ENCODE peak calls at places on chromosomes 2 and 18, in ten cellular contexts. One of them, this sample, is unnamed.

GRCh38 chr2:101986804-101987740 is 4.7 kb upstream of the IL1R2 start:
- DNase-seq in H1: no peak
- DNase-seq in AG04450: no peak
- DNase-seq in left lung: no peak
- DNase-seq in A673: no peak
- DNase-seq in AG09309: no peak
- DNase-seq in fibroblast of the aortic adventitia: no peak
- DNase-seq in fibroblast of lung: no peak
- DNase-seq in mesothelial cell of epicardium: no peak
- DNase-seq in gastrocnemius medialis: no peak
- DNase-seq in this sample: no peak

GRCh38 chr2:241505781-241506201 is 2.6 kb downstream of the STK25 start:
- DNase-seq in AG09309: no peak
- DNase-seq in mesothelial cell of epicardium: no peak
- DNase-seq in H1: no peak
- DNase-seq in left lung: no peak
- DNase-seq in A673: no peak
- DNase-seq in AG04450: no peak
- DNase-seq in fibroblast of the aortic adventitia: no peak
- DNase-seq in fibroblast of lung: no peak
- DNase-seq in gastrocnemius medialis: peak
- DNase-seq in this sample: no peak

GRCh38 chr2:135904590-135904989 is 28.3 kb upstream of the MCM6 start:
- DNase-seq in mesothelial cell of epicardium: no peak
- DNase-seq in fibroblast of the aortic adventitia: peak
- DNase-seq in H1: no peak
- DNase-seq in gastrocnemius medialis: no peak
- DNase-seq in AG04450: no peak
- DNase-seq in AG09309: no peak
- DNase-seq in A673: no peak
- DNase-seq in left lung: no peak
- DNase-seq in fibroblast of lung: peak
- DNase-seq in this sample: no peak

GRCh38 chr2:182283512-182283911 is 143.3 kb downstream of the PDE1A start:
- DNase-seq in AG09309: no peak
- DNase-seq in mesothelial cell of epicardium: no peak
- DNase-seq in fibroblast of lung: no peak
- DNase-seq in AG04450: no peak
- DNase-seq in gastrocnemius medialis: no peak
- DNase-seq in left lung: no peak
- DNase-seq in H1: no peak
- DNase-seq in fibroblast of the aortic adventitia: no peak
- DNase-seq in A673: peak
- DNase-seq in this sample: no peak

GRCh38 chr18:53380063-53380639 is 844.3 kb downstream of the MBD2 start:
- DNase-seq in A673: peak
- DNase-seq in AG04450: no peak
- DNase-seq in AG09309: peak
- DNase-seq in fibroblast of lung: peak
- DNase-seq in fibroblast of the aortic adventitia: no peak
- DNase-seq in left lung: no peak
- DNase-seq in H1: no peak
- DNase-seq in mesothelial cell of epicardium: no peak
- DNase-seq in gastrocnemius medialis: no peak
- DNase-seq in this sample: no peak

GRCh38 chr2:239249781-239250180 is 151.0 kb downstream of the HDAC4 start:
- DNase-seq in gastrocnemius medialis: peak
- DNase-seq in H1: no peak
- DNase-seq in AG09309: no peak
- DNase-seq in fibroblast of lung: peak
- DNase-seq in mesothelial cell of epicardium: no peak
- DNase-seq in AG04450: peak
- DNase-seq in fibroblast of the aortic adventitia: peak
- DNase-seq in left lung: no peak
- DNase-seq in A673: peak
- DNase-seq in this sample: no peak

GRCh38 chr2:38528008-38528442 is 74.7 kb downstream of the HNRNPLL start:
- DNase-seq in mesothelial cell of epicardium: no peak
- DNase-seq in AG09309: no peak
- DNase-seq in fibroblast of the aortic adventitia: peak
- DNase-seq in A673: peak
- DNase-seq in AG04450: no peak
- DNase-seq in H1: peak
- DNase-seq in gastrocnemius medialis: no peak
- DNase-seq in fibroblast of lung: peak
- DNase-seq in left lung: peak
- DNase-seq in this sample: no peak

GRCh38 chr2:84643991-84644390 is 127.7 kb downstream of the DNAH6 start:
- DNase-seq in H1: no peak
- DNase-seq in AG09309: no peak
- DNase-seq in gastrocnemius medialis: no peak
- DNase-seq in A673: no peak
- DNase-seq in fibroblast of lung: no peak
- DNase-seq in fibroblast of the aortic adventitia: no peak
- DNase-seq in AG04450: no peak
- DNase-seq in mesothelial cell of epicardium: no peak
- DNase-seq in left lung: no peak
- DNase-seq in this sample: no peak

GRCh38 chr18:35376393-35376741 is 770 bp downstream of the ZNF396 start:
- DNase-seq in AG09309: no peak
- DNase-seq in H1: no peak
- DNase-seq in fibroblast of the aortic adventitia: no peak
- DNase-seq in gastrocnemius medialis: no peak
- DNase-seq in left lung: peak
- DNase-seq in fibroblast of lung: no peak
- DNase-seq in A673: no peak
- DNase-seq in AG04450: no peak
- DNase-seq in mesothelial cell of epicardium: no peak
- DNase-seq in this sample: no peak

GRCh38 chr2:174334781-174335604 is at the start of gene SP9:
- DNase-seq in H1: peak
- DNase-seq in left lung: peak
- DNase-seq in gastrocnemius medialis: no peak
- DNase-seq in mesothelial cell of epicardium: no peak
- DNase-seq in fibroblast of lung: peak
- DNase-seq in AG09309: peak
- DNase-seq in AG04450: no peak
- DNase-seq in fibroblast of the aortic adventitia: no peak
- DNase-seq in A673: peak
- DNase-seq in this sample: no peak

GRCh38 chr2:12714391-12715221 is 2.1 kb upstream of the TRIB2 start:
- DNase-seq in fibroblast of lung: peak
- DNase-seq in fibroblast of the aortic adventitia: peak
- DNase-seq in gastrocnemius medialis: no peak
- DNase-seq in left lung: no peak
- DNase-seq in mesothelial cell of epicardium: no peak
- DNase-seq in A673: peak
- DNase-seq in AG09309: no peak
- DNase-seq in AG04450: no peak
- DNase-seq in H1: no peak
- DNase-seq in this sample: no peak

DNA sequence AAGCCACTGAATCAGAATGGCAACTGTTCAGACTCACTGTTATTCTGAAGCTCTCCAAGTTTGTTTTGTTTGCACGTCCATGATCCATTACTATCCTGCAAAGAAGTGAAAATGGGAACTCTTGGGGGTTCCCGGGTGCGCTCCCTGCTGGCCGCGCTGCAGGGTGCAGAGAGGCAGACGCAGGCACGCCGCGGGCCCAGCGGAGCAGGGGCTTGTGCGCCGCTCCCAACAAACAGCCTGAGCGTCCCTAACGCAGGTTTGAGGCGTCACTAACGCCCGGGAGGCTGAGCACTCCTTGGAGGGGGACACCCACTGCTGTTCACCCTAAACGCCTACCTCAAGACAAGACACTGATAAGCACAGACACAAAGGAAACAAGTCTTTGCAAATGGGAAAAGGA is 14.3 kb upstream of the PIEZO2 start:
- DNase-seq in left lung: peak
- DNase-seq in H1: peak
- DNase-seq in fibroblast of lung: peak
- DNase-seq in A673: peak
- DNase-seq in mesothelial cell of epicardium: no peak
- DNase-seq in fibroblast of the aortic adventitia: no peak
- DNase-seq in gastrocnemius medialis: no peak
- DNase-seq in AG09309: no peak
- DNase-seq in AG04450: no peak
- DNase-seq in this sample: no peak
- TF ChIP-seq CTCF in left lung: peak
- TF ChIP-seq CTCF in H1: peak
- TF ChIP-seq CTCF in fibroblast of lung: peak
- TF ChIP-seq CTCF in A673: peak
- TF ChIP-seq CTCF in mesothelial cell of epicardium: peak
- TF ChIP-seq CTCF in fibroblast of the aortic adventitia: no peak
- TF ChIP-seq CTCF in gastrocnemius medialis: peak
- TF ChIP-seq CTCF in AG09309: no peak
- TF ChIP-seq CTCF in AG04450: peak
- TF ChIP-seq CTCF in this sample: peak

DNA sequence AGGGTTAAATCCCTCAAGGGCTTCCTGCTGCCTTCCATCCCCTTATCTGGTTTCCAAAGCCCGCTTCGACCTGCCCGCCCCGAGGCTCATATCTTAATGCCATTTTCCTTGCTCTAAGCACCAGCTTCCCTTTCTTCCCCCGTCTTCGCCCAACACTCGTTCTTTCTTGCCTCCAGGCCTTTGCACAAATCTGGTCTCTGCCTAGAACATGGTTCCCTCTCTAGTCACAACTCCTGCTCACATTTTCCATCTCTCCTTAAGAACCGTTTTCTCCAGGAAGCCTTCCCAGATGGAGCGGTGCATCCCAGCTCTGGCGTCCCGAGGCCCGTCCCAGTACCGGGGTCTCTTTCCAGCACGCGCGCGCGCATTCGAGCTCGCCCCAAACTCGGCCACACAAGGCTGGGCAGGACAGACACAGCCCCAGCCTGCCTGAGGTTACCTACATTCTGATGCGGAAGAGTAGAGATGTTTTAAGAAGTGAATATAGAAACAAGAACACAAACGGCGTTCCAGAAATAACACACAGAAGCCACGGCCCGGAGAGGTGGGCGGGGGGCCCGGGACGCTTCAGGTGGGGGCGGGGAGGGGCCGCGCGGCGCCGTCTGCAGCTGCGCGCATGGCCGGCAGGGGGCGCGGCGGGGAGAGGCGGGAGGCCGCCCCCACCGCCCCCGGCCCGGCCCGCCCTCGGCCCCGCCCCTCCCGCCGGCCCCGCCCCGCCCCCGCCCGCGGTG is at the start of gene DGKD:
- DNase-seq in mesothelial cell of epicardium: peak
- DNase-seq in AG04450: no peak
- DNase-seq in left lung: peak
- DNase-seq in gastrocnemius medialis: peak
- DNase-seq in H1: peak
- DNase-seq in fibroblast of lung: peak
- DNase-seq in AG09309: no peak
- DNase-seq in A673: peak
- DNase-seq in fibroblast of the aortic adventitia: peak
- DNase-seq in this sample: peak
- TF ChIP-seq CTCF in mesothelial cell of epicardium: no peak
- TF ChIP-seq CTCF in AG04450: peak
- TF ChIP-seq CTCF in left lung: peak
- TF ChIP-seq CTCF in gastrocnemius medialis: no peak
- TF ChIP-seq CTCF in H1: peak
- TF ChIP-seq CTCF in fibroblast of lung: no peak
- TF ChIP-seq CTCF in AG09309: peak
- TF ChIP-seq CTCF in A673: peak
- TF ChIP-seq CTCF in fibroblast of the aortic adventitia: peak
- TF ChIP-seq CTCF in this sample: peak

GRCh38 chr2:187169864-187170263 is 278.2 kb downstream of the CALCRL start:
- DNase-seq in fibroblast of lung: no peak
- DNase-seq in fibroblast of the aortic adventitia: no peak
- DNase-seq in H1: no peak
- DNase-seq in left lung: no peak
- DNase-seq in A673: no peak
- DNase-seq in mesothelial cell of epicardium: no peak
- DNase-seq in gastrocnemius medialis: no peak
- DNase-seq in AG04450: no peak
- DNase-seq in AG09309: no peak
- DNase-seq in this sample: no peak

GRCh38 chr2:187177253-187177652 is 270.8 kb downstream of the CALCRL start:
- DNase-seq in AG09309: no peak
- DNase-seq in fibroblast of the aortic adventitia: no peak
- DNase-seq in left lung: peak
- DNase-seq in A673: no peak
- DNase-seq in mesothelial cell of epicardium: no peak
- DNase-seq in H1: no peak
- DNase-seq in fibroblast of lung: no peak
- DNase-seq in AG04450: no peak
- DNase-seq in gastrocnemius medialis: no peak
- DNase-seq in this sample: no peak

GRCh38 chr2:187169108-187169713 is 278.8 kb downstream of the CALCRL start:
- DNase-seq in H1: no peak
- DNase-seq in fibroblast of lung: no peak
- DNase-seq in fibroblast of the aortic adventitia: no peak
- DNase-seq in gastrocnemius medialis: no peak
- DNase-seq in left lung: no peak
- DNase-seq in A673: peak
- DNase-seq in mesothelial cell of epicardium: no peak
- DNase-seq in AG04450: no peak
- DNase-seq in AG09309: no peak
- DNase-seq in this sample: no peak

GRCh38 chr2:187171318-187171717 is 276.7 kb downstream of the CALCRL start:
- DNase-seq in gastrocnemius medialis: no peak
- DNase-seq in H1: no peak
- DNase-seq in AG09309: no peak
- DNase-seq in AG04450: no peak
- DNase-seq in left lung: no peak
- DNase-seq in fibroblast of lung: no peak
- DNase-seq in fibroblast of the aortic adventitia: no peak
- DNase-seq in A673: no peak
- DNase-seq in mesothelial cell of epicardium: no peak
- DNase-seq in this sample: no peak

DNA sequence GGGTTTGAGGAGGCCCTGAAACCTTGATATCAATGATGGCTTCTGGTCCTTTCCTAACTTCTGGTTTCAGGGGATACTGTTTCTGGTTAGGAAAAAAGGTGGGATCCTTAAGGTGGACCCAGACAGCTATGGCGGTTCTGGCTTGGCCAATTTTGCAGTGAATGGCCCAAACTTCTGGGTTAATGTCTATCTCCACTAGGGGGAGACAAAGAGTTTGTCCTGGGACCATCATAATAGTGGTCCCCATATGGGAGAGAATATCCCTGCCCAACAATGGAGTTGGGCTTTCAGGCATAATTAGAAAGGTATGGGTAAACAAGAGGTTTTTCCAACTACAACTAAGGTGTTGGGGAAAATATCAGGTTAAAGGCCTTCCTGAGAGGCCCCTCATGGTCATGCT is 273.5 kb downstream of the CALCRL start:
- DNase-seq in fibroblast of lung: no peak
- DNase-seq in mesothelial cell of epicardium: no peak
- DNase-seq in gastrocnemius medialis: no peak
- DNase-seq in H1: no peak
- DNase-seq in A673: peak
- DNase-seq in left lung: no peak
- DNase-seq in AG04450: no peak
- DNase-seq in fibroblast of the aortic adventitia: no peak
- DNase-seq in AG09309: no peak
- DNase-seq in this sample: no peak
- TF ChIP-seq CTCF in fibroblast of lung: peak
- TF ChIP-seq CTCF in mesothelial cell of epicardium: peak
- TF ChIP-seq CTCF in gastrocnemius medialis: no peak
- TF ChIP-seq CTCF in H1: no peak
- TF ChIP-seq CTCF in A673: peak
- TF ChIP-seq CTCF in left lung: no peak
- TF ChIP-seq CTCF in AG04450: peak
- TF ChIP-seq CTCF in fibroblast of the aortic adventitia: peak
- TF ChIP-seq CTCF in AG09309: peak
- TF ChIP-seq CTCF in this sample: no peak

GRCh38 chr2:159695798-159696448 is 16.4 kb upstream of the MARCHF7 start:
- DNase-seq in mesothelial cell of epicardium: no peak
- DNase-seq in fibroblast of the aortic adventitia: no peak
- DNase-seq in fibroblast of lung: no peak
- DNase-seq in AG09309: no peak
- DNase-seq in A673: no peak
- DNase-seq in left lung: no peak
- DNase-seq in gastrocnemius medialis: no peak
- DNase-seq in AG04450: no peak
- DNase-seq in H1: no peak
- DNase-seq in this sample: no peak
- TF ChIP-seq CTCF in mesothelial cell of epicardium: no peak
- TF ChIP-seq CTCF in fibroblast of the aortic adventitia: no peak
- TF ChIP-seq CTCF in fibroblast of lung: no peak
- TF ChIP-seq CTCF in AG09309: no peak
- TF ChIP-seq CTCF in A673: no peak
- TF ChIP-seq CTCF in left lung: no peak
- TF ChIP-seq CTCF in gastrocnemius medialis: no peak
- TF ChIP-seq CTCF in AG04450: no peak
- TF ChIP-seq CTCF in H1: no peak
- TF ChIP-seq CTCF in this sample: no peak

This sample was measured in tibial nerve.